ENCODE peak calls at places on chromosomes 5 and 9, in four cellular contexts. K is breast epithelium, Q is prostate gland, D is sigmoid colon. R is an unnamed sample.

GRCh38 chr5:83711982-83712601 is 8.6 kb downstream of the HAPLN1 start:
- DNase-seq in K (no peak), Q (peak), D (no peak), R (no peak)

GRCh38 chr9:115133649-115134048 is 15.7 kb upstream of the TNC start:
- DNase-seq in K (no peak), Q (no peak), D (no peak), R (no peak)

GRCh38 chr9:69548676-69549075 is 123.5 kb downstream of the APBA1 start:
- DNase-seq in K (no peak), Q (no peak), D (no peak), R (no peak)

GRCh38 chr5:127410906-127411780 is 106.3 kb upstream of the PRRC1 start:
- DNase-seq in K (no peak), Q (no peak), D (no peak), R (no peak)

GRCh38 chr5:158140120-158140778 is 281.3 kb upstream of the CLINT1 start:
- DNase-seq in K (no peak), Q (no peak), D (no peak), R (no peak)

GRCh38 chr5:150457112-150457511 is 7.6 kb upstream of the RPS14 start:
- DNase-seq in K (no peak), Q (no peak), D (no peak), R (no peak)

GRCh38 chr9:116002181-116002580 is 151.4 kb upstream of the PAPPA start:
- DNase-seq in K (no peak), Q (no peak), D (no peak), R (no peak)

GRCh38 chr9:91042541-91042940 is 240.9 kb downstream of the SYK start:
- DNase-seq in K (no peak), Q (no peak), D (no peak), R (peak)

DNA sequence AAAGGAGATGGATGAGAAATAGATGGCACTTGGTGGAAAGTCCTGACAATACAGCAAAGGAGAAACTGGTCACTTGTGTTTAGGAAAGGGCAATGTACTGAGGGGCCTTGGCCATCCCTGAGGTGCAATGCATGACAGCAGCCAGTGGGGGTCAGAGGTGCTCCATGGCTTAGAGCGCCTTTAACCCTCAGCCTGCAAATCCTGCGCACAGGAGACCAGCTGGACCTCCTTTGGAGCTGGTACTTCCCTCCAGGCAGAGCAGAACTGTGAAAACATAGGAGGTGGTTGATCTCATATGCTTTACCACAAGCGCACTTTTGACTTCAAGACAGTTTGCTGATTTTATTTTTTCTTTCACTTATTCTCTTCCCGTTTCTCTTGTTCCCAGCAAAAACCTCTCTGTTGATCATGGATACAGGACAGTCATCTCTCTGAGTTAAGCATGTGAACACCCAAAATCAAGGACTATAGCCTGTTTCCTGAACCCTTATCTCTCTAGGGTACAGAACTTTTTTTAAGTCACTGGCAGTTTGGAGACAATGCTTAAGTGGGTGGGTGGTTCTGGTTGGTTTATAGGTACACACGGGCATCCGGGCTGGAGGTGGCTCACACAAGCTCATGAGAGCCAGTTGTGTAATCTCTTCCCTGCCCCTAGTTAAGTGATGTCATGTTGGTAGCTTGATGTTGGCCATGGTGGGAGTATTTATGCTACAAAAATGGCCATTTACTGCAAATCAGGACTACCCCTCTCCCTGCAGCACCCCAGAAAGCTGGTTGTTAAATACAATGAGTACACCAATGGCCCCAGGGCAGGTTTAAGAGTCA is 37.6 kb upstream of the ANKRD55 start:
- DNase-seq in K (peak), Q (peak), D (peak), R (no peak)
- H3K27ac ChIP-seq in K (peak), Q (no peak), D (no peak), R (no peak)

GRCh38 chr9:14097215-14097614 is 216.7 kb downstream of the NFIB start:
- DNase-seq in K (no peak), Q (no peak), D (no peak), R (no peak)
- TF ChIP-seq POLR2AphosphoS5 in K (no peak), Q (peak), D (no peak), R (no peak)

DNA sequence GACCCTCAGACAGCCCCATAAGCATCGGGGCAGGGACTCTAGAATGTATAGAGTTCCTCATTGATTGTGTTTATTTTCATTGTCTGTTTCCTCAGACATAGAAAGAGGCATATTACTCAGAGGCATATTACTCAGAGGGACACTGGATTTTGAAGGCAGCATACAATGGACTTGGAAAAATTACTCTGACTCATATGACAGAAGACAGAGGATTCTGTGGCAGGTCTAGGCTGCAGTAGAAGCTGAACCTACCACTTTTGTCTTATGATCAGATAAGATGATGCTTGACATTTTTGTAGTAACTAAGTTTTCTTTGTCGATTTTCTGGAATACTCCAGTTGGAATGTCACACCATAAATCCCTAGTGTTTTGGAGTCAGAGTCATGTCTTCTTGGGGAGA is 105.2 kb downstream of the ST8SIA4 start:
- DNase-seq in K (no peak), Q (no peak), D (no peak), R (no peak)
- H3K27ac ChIP-seq in K (no peak), Q (no peak), D (no peak), R (no peak)

GRCh38 chr5:179796877-179797608 is 3.3 kb downstream of the LTC4S start:
- DNase-seq in K (no peak), Q (no peak), D (peak), R (no peak)

GRCh38 chr5:179797741-179798140 is 4.0 kb downstream of the LTC4S start:
- DNase-seq in K (no peak), Q (no peak), D (peak), R (no peak)

GRCh38 chr5:179794575-179794974 is 789 bp downstream of the LTC4S start:
- DNase-seq in K (no peak), Q (no peak), D (peak), R (no peak)

GRCh38 chr5:179795049-179795862 is 1.5 kb downstream of the LTC4S start:
- DNase-seq in K (no peak), Q (no peak), D (peak), R (no peak)

GRCh38 chr5:179795863-179796833 is 2.4 kb downstream of the LTC4S start:
- DNase-seq in K (peak), Q (peak), D (peak), R (peak)
- TF ChIP-seq POLR2AphosphoS5 in K (peak), Q (peak), D (peak), R (peak)

GRCh38 chr5:140043508-140043872 is 391 bp upstream of the NRG2 start:
- DNase-seq in K (no peak), Q (no peak), D (no peak), R (no peak)

GRCh38 chr5:140042551-140043507 is at the start of gene NRG2:
- DNase-seq in K (peak), Q (peak), D (peak), R (no peak)

GRCh38 chr5:140041492-140042421 is 1.3 kb downstream of the NRG2 start:
- DNase-seq in K (no peak), Q (peak), D (peak), R (no peak)

GRCh38 chr5:140041099-140041491 is 2.0 kb downstream of the NRG2 start:
- DNase-seq in K (no peak), Q (no peak), D (no peak), R (no peak)

DNA sequence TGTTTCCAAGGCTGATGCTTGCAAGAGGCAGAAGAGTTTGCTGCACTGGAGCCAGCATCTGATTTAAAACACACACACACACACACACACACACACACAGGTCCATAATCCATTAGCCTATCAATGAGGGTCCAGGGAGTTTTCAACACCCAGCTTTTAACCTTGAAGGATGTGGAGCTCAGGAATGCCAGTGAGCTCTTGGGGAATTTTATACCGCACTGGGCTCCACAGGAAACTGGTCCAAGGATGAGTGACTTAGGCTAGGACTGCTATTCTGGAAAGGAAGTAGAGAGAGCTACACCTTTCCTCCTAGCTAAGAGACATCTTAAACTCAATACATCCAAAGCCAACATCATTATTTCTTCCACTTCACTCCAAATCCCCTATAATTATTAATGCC is 942 bp upstream of the NRG2 start:
- DNase-seq in K (no peak), Q (no peak), D (no peak), R (no peak)
- H3K27ac ChIP-seq in K (no peak), Q (no peak), D (no peak), R (no peak)

GRCh38 chr5:160471761-160472160 is 50.1 kb downstream of the PTTG1 start:
- DNase-seq in K (no peak), Q (no peak), D (no peak), R (no peak)

GRCh38 chr5:160473736-160474483 is 52.3 kb downstream of the PTTG1 start:
- DNase-seq in K (no peak), Q (no peak), D (no peak), R (no peak)

GRCh38 chr5:160469156-160470144 is 47.8 kb downstream of the PTTG1 start:
- DNase-seq in K (no peak), Q (no peak), D (no peak), R (no peak)

GRCh38 chr5:160470437-160471341 is 49.0 kb downstream of the PTTG1 start:
- DNase-seq in K (no peak), Q (peak), D (no peak), R (no peak)

GRCh38 chr5:160472482-160472881 is 50.8 kb downstream of the PTTG1 start:
- DNase-seq in K (no peak), Q (no peak), D (no peak), R (no peak)
- TF ChIP-seq POLR2AphosphoS5 in K (no peak), Q (no peak), D (no peak), R (no peak)